ENCODE peak calls at places on chromosomes 13 and 19, in eight cellular contexts. C is heart left ventricle, W is prostate gland, J is B cell, R is astrocyte of the spinal cord, M is GM06990, I is BJ, P is cardiac muscle cell. X is an unnamed sample.

GRCh38 chr19:30667227-30667626 is 295.0 kb downstream of the ZNF536 start:
- DNase-seq in C (no peak), W (no peak), J (no peak), R (no peak), M (no peak), I (no peak), P (no peak), X (no peak)

GRCh38 chr19:16057062-16057461 is 19.2 kb upstream of the TPM4 start:
- DNase-seq in C (no peak), W (no peak), J (no peak), R (no peak), M (no peak), I (no peak), P (no peak), X (no peak)

GRCh38 chr13:49052801-49053200 is 77.1 kb downstream of the FNDC3A start:
- DNase-seq in C (no peak), W (no peak), J (no peak), R (no peak), M (no peak), I (no peak), P (no peak), X (no peak)

GRCh38 chr19:6223461-6224307 is 56.1 kb downstream of the MLLT1 start:
- DNase-seq in C (no peak), W (no peak), J (no peak), R (no peak), M (no peak), I (no peak), P (no peak), X (no peak)

GRCh38 chr19:45098521-45099464 is 5.8 kb downstream of the PPP1R37 start:
- DNase-seq in C (peak; percentile 48), W (peak; percentile 24), J (no peak), R (peak; percentile 52), M (no peak), I (no peak), P (peak; percentile 65), X (no peak)

GRCh38 chr19:5929179-5929578 is 15.1 kb downstream of the CAPS start:
- DNase-seq in C (no peak), W (no peak), J (no peak), R (no peak), M (no peak), I (no peak), P (no peak), X (no peak)

GRCh38 chr13:34179481-34179880 is 361.5 kb downstream of the RFC3 start:
- DNase-seq in C (no peak), W (no peak), J (no peak), R (peak; percentile 26), M (no peak), I (no peak), P (no peak), X (no peak)

GRCh38 chr13:113964251-113964995 is 9.5 kb downstream of the C13orf46 start:
- DNase-seq in C (peak; percentile 16), W (no peak), J (no peak), R (no peak), M (no peak), I (no peak), P (no peak), X (no peak)

DNA sequence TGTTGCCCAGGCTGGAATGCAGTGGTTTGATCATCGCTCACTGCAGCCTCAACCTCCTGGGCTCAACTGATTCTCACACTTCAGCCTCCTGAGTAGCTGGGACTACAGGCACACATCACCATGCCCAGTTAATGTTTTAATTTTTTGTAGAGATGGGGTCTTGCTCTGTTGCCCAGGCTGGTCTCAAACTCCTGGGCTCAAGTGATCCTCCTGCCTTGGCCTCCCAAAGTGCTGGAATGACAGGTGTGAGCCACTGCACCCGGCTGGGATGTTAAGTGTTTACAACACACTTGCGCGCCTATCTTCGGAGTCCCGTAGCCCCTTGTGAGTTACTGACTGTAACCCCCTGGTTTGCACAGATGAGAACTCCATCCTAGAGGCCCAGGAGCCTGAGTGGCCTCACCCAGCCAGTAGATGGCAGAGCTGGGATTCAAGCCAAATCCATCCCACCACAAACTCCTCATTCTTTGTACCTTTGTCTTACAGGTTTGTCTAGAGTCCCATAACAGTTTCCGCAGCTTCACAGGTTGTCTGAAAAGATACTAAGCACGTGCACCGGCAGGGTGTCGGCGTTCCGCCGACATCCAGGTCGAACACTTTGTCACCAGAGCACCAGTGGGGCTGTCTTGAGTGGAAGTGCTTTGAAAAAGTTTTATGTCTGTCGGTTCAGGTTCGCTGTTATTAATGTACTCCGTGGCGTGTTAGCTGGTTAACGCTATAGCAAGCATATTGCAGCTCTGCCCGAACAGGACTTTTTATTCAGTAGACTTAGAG is 14.7 kb downstream of the MAG start:
- DNase-seq in C (no peak), W (no peak), J (peak; percentile 66), R (no peak), M (no peak), I (no peak), P (no peak), X (peak; percentile 63)
- TF ChIP-seq CTCF in C (no peak), W (no peak), J (peak; percentile 33), R (peak; percentile 26), M (peak; percentile 68), I (no peak), P (peak; percentile 15), X (peak; percentile 31)

GRCh38 chr13:96000069-96000468 is 53.1 kb downstream of the UGGT2 start:
- DNase-seq in C (no peak), W (no peak), J (no peak), R (no peak), M (no peak), I (no peak), P (no peak), X (no peak)

GRCh38 chr13:96003304-96003703 is 49.9 kb downstream of the UGGT2 start:
- DNase-seq in C (no peak), W (no peak), J (no peak), R (peak; percentile 15), M (no peak), I (no peak), P (peak; percentile 29), X (no peak)
- TF ChIP-seq CTCF in C (no peak), W (no peak), J (no peak), R (peak; percentile 8), M (no peak), I (no peak), P (peak; percentile 19), X (no peak)

DNA sequence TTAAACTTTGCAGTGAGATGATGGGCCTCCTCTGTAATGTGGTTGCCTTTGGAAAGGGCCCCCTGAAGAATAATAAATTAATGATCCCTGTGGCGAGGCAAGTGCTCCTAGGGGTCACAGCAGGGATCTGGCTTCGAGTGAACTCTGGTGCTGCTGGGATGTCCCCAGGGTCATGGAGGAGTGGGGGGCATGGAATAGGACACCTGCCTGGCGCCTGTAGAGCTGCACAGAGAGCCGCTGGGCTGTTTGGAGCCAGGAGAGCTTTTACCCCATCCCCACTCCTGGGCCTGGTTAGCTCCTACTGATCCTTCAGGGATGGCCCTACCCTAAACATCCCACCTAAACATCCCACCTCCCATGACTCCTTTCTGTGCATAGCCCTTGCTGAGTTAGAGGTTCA is 56.1 kb upstream of the IRS2 start:
- DNase-seq in C (no peak), W (no peak), J (no peak), R (no peak), M (no peak), I (no peak), P (no peak), X (no peak)
- TF ChIP-seq CTCF in C (no peak), W (no peak), J (no peak), R (no peak), M (no peak), I (no peak), P (no peak), X (no peak)

DNA sequence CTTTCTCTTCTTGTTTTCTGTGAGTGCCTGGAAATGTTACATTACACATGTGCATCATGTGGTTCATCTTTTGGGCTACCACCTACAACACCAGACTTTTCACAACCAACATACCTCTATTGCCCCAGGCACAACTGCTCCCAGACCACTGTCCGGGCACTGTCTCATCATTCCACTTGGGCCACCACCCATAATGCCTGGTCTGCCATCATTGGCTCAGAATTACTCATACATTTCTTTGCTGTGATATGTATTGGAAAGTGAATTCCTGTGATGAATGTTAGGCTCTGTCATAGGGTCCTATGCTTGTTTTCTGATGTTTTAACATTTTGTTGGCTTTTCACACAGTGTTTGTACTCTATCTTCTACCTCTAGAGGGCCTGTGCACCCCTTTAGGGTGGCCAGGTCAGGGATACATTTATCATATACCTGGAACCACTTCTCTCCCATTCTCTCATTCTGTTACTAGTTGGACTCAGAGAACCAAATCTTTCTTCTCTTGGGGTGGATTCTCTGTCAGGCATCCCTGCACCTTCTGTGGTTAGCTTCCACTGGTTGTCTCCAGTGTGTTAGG is 172.8 kb downstream of the NHLRC3 start:
- DNase-seq in C (no peak), W (no peak), J (no peak), R (no peak), M (no peak), I (no peak), P (no peak), X (no peak)
- TF ChIP-seq CTCF in C (no peak), W (no peak), J (no peak), R (no peak), M (peak; percentile 15), I (no peak), P (no peak), X (no peak)

DNA sequence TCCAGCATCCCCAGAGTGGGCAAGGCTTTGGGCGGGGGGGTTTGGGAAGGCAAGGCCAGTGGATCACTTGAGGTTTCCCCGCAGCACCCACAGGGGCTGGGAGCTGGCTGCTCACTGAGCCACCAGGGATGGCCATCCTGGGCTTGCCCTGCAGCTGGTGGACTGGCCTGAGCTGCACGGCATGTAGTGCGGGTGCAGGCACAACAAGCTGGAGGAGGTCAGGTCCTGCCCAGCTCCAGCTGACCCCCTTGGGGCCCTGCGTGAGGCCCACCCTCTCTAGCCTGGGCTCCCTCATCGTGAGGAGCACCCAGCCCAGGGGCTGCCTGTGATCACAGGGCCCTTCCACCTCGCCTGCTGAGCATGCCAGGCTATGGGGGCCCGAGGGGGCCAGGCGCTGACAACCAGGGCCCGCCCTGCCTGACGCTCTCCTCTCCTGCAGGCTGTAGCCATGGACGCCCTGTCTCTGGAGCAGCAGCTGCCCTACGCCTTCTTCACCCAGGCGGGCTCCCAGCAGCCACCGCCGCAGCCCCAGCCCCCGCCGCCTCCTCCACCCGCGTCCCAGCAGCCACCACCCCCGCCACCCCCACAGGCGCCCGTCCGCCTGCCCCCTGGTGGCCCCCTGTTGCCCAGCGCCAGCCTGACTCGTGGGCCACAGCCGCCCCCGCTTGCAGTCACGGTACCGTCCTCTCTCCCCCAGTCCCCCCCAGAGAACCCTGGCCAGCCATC is 22.9 kb downstream of the COMP start:
- DNase-seq in C (no peak), W (no peak), J (no peak), R (no peak), M (no peak), I (no peak), P (no peak), X (no peak)
- TF ChIP-seq CTCF in C (no peak), W (no peak), J (no peak), R (peak; percentile 15), M (peak; percentile 7), I (no peak), P (no peak), X (no peak)

GRCh38 chr19:50557009-50557613 is 11.1 kb downstream of the LRRC4B start:
- DNase-seq in C (no peak), W (no peak), J (peak; percentile 27), R (no peak), M (no peak), I (no peak), P (no peak), X (no peak)
- TF ChIP-seq CTCF in C (no peak), W (no peak), J (no peak), R (no peak), M (no peak), I (no peak), P (no peak), X (no peak)

X was measured in GM13976.